ENCODE peak calls at places on chromosomes 5 and 9, in five cellular contexts. One of them, this sample, is unnamed.

GRCh38 chr9:108622467-108622866 is 233.3 kb downstream of the ACTL7B start:
- DNase-seq in astrocyte of the spinal cord: peak
- DNase-seq in A673: no peak
- DNase-seq in AG04450: no peak
- DNase-seq in neural progenitor cell: no peak
- DNase-seq in this sample: peak

GRCh38 chr9:74073897-74074296 is 423.2 kb upstream of the RORB start:
- DNase-seq in neural progenitor cell: no peak
- DNase-seq in AG04450: no peak
- DNase-seq in astrocyte of the spinal cord: no peak
- DNase-seq in A673: no peak
- DNase-seq in this sample: no peak

GRCh38 chr9:134396258-134396742 is 70.0 kb downstream of the RXRA start:
- DNase-seq in AG04450: no peak
- DNase-seq in A673: peak
- DNase-seq in neural progenitor cell: no peak
- DNase-seq in astrocyte of the spinal cord: no peak
- DNase-seq in this sample: no peak

GRCh38 chr9:106111039-106111740 is 416.8 kb downstream of the TMEM38B start:
- DNase-seq in AG04450: no peak
- DNase-seq in neural progenitor cell: peak
- DNase-seq in astrocyte of the spinal cord: no peak
- DNase-seq in A673: no peak
- DNase-seq in this sample: no peak

GRCh38 chr5:67413749-67414148 is 217.2 kb upstream of the CD180 start:
- DNase-seq in neural progenitor cell: no peak
- DNase-seq in A673: peak
- DNase-seq in astrocyte of the spinal cord: no peak
- DNase-seq in AG04450: no peak
- DNase-seq in this sample: no peak

GRCh38 chr9:3441197-3441816 is 84.5 kb downstream of the RFX3 start:
- DNase-seq in AG04450: peak
- DNase-seq in A673: peak
- DNase-seq in astrocyte of the spinal cord: peak
- DNase-seq in neural progenitor cell: peak
- DNase-seq in this sample: peak

GRCh38 chr9:114864471-114864870 is 58.6 kb upstream of the TNFSF15 start:
- DNase-seq in AG04450: no peak
- DNase-seq in astrocyte of the spinal cord: no peak
- DNase-seq in A673: no peak
- DNase-seq in neural progenitor cell: no peak
- DNase-seq in this sample: peak

GRCh38 chr5:67771791-67772190 is 443.8 kb upstream of the PIK3R1 start:
- DNase-seq in neural progenitor cell: no peak
- DNase-seq in AG04450: no peak
- DNase-seq in A673: no peak
- DNase-seq in astrocyte of the spinal cord: no peak
- DNase-seq in this sample: no peak

GRCh38 chr5:39730011-39730410 is 305.2 kb upstream of the DAB2 start:
- DNase-seq in neural progenitor cell: no peak
- DNase-seq in AG04450: no peak
- DNase-seq in astrocyte of the spinal cord: no peak
- DNase-seq in A673: no peak
- DNase-seq in this sample: no peak

GRCh38 chr5:102139029-102139428 is 157.1 kb downstream of the SLCO4C1 start:
- DNase-seq in AG04450: no peak
- DNase-seq in neural progenitor cell: no peak
- DNase-seq in A673: no peak
- DNase-seq in astrocyte of the spinal cord: no peak
- DNase-seq in this sample: no peak

GRCh38 chr9:95910023-95910706 is 34.7 kb downstream of the ERCC6L2 start:
- DNase-seq in astrocyte of the spinal cord: no peak
- DNase-seq in neural progenitor cell: no peak
- DNase-seq in AG04450: no peak
- DNase-seq in A673: no peak
- DNase-seq in this sample: peak

GRCh38 chr5:27855491-27855890 is 817.1 kb upstream of the CDH9 start:
- DNase-seq in AG04450: no peak
- DNase-seq in astrocyte of the spinal cord: peak
- DNase-seq in neural progenitor cell: no peak
- DNase-seq in A673: no peak
- DNase-seq in this sample: no peak

GRCh38 chr9:84898188-84898587 is 228.7 kb downstream of the NTRK2 start:
- DNase-seq in AG04450: no peak
- DNase-seq in astrocyte of the spinal cord: no peak
- DNase-seq in A673: no peak
- DNase-seq in neural progenitor cell: no peak
- DNase-seq in this sample: no peak

GRCh38 chr5:147051193-147051592 is 172.6 kb upstream of the PPP2R2B start:
- DNase-seq in neural progenitor cell: no peak
- DNase-seq in astrocyte of the spinal cord: peak
- DNase-seq in A673: peak
- DNase-seq in AG04450: no peak
- DNase-seq in this sample: peak

GRCh38 chr5:125042243-125042887 is 295.9 kb upstream of the ZNF608 start:
- DNase-seq in neural progenitor cell: no peak
- DNase-seq in astrocyte of the spinal cord: peak
- DNase-seq in A673: no peak
- DNase-seq in AG04450: no peak
- DNase-seq in this sample: peak

GRCh38 chr5:177402271-177403043 is 2.0 kb upstream of the PFN3 start:
- DNase-seq in A673: peak
- DNase-seq in astrocyte of the spinal cord: no peak
- DNase-seq in neural progenitor cell: peak
- DNase-seq in AG04450: no peak
- DNase-seq in this sample: peak
- TF ChIP-seq CTCF in A673: peak
- TF ChIP-seq CTCF in astrocyte of the spinal cord: peak
- TF ChIP-seq CTCF in neural progenitor cell: peak
- TF ChIP-seq CTCF in AG04450: peak
- TF ChIP-seq CTCF in this sample: peak

GRCh38 chr9:20684035-20684864 is at the start of gene FOCAD:
- DNase-seq in A673: peak
- DNase-seq in astrocyte of the spinal cord: peak
- DNase-seq in neural progenitor cell: peak
- DNase-seq in AG04450: peak
- DNase-seq in this sample: peak
- TF ChIP-seq CTCF in A673: no peak
- TF ChIP-seq CTCF in astrocyte of the spinal cord: no peak
- TF ChIP-seq CTCF in neural progenitor cell: peak
- TF ChIP-seq CTCF in AG04450: no peak
- TF ChIP-seq CTCF in this sample: no peak

GRCh38 chr5:77560677-77561263 is 68.7 kb upstream of the WDR41 start:
- DNase-seq in AG04450: peak
- DNase-seq in astrocyte of the spinal cord: peak
- DNase-seq in neural progenitor cell: peak
- DNase-seq in A673: peak
- DNase-seq in this sample: peak
- TF ChIP-seq CTCF in AG04450: peak
- TF ChIP-seq CTCF in astrocyte of the spinal cord: peak
- TF ChIP-seq CTCF in neural progenitor cell: peak
- TF ChIP-seq CTCF in A673: peak
- TF ChIP-seq CTCF in this sample: peak

DNA sequence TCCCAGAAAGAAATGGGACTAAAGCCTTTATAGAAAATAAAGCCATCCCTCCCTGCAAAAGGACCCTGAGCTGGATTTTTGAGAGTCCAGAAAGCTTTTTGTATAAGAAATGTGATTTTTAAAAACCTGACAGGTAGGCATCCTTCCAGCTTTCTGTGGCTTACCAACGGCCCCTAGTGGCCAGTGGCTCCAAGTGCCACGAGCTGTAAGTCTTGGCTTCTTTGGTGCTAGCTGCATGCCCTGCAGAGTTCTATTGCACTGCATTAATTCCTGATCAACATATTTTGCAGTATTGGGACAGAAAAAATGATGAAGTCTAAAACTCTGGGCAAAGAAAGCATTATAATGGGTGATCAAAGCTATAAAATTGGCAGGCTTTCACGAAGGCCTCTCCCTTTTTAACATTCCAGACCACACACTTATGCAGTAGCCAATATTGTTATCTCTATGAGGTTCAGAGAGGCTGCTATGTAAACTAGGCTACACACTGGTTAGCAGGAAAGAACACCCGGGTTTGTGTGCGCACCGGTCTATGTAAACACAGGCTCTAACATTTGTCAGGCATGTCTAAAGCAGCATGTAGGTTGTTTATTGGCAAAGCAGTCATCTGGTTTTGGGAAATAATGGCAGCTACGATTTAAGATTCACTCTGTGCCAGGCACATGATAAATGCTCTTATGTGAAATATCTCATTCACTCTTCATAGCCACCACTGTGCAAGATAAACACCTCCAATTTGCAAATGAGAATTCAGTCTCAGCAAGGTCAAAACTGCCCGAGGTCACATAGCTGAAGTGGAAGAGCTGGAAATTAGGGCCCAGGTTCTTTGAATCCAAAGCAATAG is 55.2 kb downstream of the NMUR2 start:
- DNase-seq in astrocyte of the spinal cord: peak
- DNase-seq in AG04450: no peak
- DNase-seq in neural progenitor cell: peak
- DNase-seq in A673: peak
- DNase-seq in this sample: peak
- TF ChIP-seq CTCF in astrocyte of the spinal cord: peak
- TF ChIP-seq CTCF in AG04450: peak
- TF ChIP-seq CTCF in neural progenitor cell: peak
- TF ChIP-seq CTCF in A673: peak
- TF ChIP-seq CTCF in this sample: peak

GRCh38 chr9:15205632-15206243 is 101.3 kb downstream of the TTC39B start:
- DNase-seq in astrocyte of the spinal cord: peak
- DNase-seq in AG04450: peak
- DNase-seq in neural progenitor cell: no peak
- DNase-seq in A673: peak
- DNase-seq in this sample: peak
- TF ChIP-seq CTCF in astrocyte of the spinal cord: no peak
- TF ChIP-seq CTCF in AG04450: no peak
- TF ChIP-seq CTCF in neural progenitor cell: no peak
- TF ChIP-seq CTCF in A673: no peak
- TF ChIP-seq CTCF in this sample: no peak

GRCh38 chr9:33229359-33230120 is 10.4 kb upstream of the SPINK4 start:
- DNase-seq in AG04450: no peak
- DNase-seq in A673: no peak
- DNase-seq in astrocyte of the spinal cord: no peak
- DNase-seq in neural progenitor cell: no peak
- DNase-seq in this sample: no peak
- TF ChIP-seq CTCF in AG04450: no peak
- TF ChIP-seq CTCF in A673: no peak
- TF ChIP-seq CTCF in astrocyte of the spinal cord: no peak
- TF ChIP-seq CTCF in neural progenitor cell: no peak
- TF ChIP-seq CTCF in this sample: peak

GRCh38 chr5:177447066-177447610 is 524 bp downstream of the PRR7 start:
- DNase-seq in neural progenitor cell: peak
- DNase-seq in A673: peak
- DNase-seq in AG04450: no peak
- DNase-seq in astrocyte of the spinal cord: no peak
- DNase-seq in this sample: peak

GRCh38 chr5:177448244-177448950 is 1.8 kb downstream of the PRR7 start:
- DNase-seq in A673: no peak
- DNase-seq in astrocyte of the spinal cord: no peak
- DNase-seq in neural progenitor cell: no peak
- DNase-seq in AG04450: no peak
- DNase-seq in this sample: no peak

GRCh38 chr5:177445052-177446016 is 1.3 kb upstream of the PRR7 start:
- DNase-seq in A673: no peak
- DNase-seq in neural progenitor cell: no peak
- DNase-seq in astrocyte of the spinal cord: no peak
- DNase-seq in AG04450: no peak
- DNase-seq in this sample: no peak

GRCh38 chr5:177447611-177448243 is 1.1 kb downstream of the PRR7 start:
- DNase-seq in astrocyte of the spinal cord: peak
- DNase-seq in A673: no peak
- DNase-seq in AG04450: no peak
- DNase-seq in neural progenitor cell: peak
- DNase-seq in this sample: peak

DNA sequence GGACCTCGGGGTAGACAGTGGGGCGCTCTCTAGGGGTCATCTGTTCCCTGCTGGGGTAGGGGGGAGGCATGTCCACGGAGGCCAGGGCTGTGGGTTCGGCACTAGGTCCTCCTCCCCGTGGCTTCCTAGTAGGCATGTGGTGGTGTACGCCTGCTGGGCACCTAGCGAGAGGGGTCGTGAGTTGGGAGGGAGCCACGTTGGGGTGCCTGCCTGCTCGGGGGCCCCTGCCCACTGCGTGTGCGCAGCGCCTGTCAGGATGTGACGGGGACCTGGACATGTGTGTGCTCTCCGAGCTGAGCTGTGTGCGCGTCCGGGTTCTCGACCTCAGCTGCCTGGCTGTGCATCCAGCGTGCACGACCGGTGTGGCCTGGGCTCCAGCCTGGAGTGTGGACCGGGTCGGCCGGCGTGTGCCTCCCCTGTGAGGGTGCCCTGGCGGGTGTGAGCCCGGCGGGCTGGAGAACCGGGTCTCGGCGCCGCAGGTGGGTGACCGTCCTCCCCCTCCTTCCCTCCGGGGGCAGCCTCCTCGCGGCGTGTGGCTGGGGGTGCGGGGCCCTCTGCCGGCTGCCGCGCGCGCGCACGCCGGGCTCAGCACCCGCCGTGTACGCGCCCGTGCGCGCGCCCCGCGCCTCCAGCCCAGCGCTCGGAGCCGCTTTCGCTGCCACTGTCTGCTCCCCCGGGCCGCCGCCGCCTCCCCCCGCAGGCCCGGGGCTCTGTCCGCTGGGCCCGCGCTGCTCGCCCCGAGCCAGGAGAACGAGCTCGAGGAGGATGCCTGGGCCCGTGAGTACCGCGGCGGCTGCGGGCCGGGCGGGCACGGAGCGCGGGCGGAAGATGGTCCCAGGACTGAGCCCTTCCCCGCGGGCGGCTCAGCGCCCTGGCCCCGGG is at the start of gene PRR7:
- DNase-seq in A673: peak
- DNase-seq in AG04450: no peak
- DNase-seq in astrocyte of the spinal cord: peak
- DNase-seq in neural progenitor cell: peak
- DNase-seq in this sample: peak
- TF ChIP-seq CTCF in A673: no peak
- TF ChIP-seq CTCF in AG04450: no peak
- TF ChIP-seq CTCF in astrocyte of the spinal cord: peak
- TF ChIP-seq CTCF in neural progenitor cell: peak
- TF ChIP-seq CTCF in this sample: no peak

DNA sequence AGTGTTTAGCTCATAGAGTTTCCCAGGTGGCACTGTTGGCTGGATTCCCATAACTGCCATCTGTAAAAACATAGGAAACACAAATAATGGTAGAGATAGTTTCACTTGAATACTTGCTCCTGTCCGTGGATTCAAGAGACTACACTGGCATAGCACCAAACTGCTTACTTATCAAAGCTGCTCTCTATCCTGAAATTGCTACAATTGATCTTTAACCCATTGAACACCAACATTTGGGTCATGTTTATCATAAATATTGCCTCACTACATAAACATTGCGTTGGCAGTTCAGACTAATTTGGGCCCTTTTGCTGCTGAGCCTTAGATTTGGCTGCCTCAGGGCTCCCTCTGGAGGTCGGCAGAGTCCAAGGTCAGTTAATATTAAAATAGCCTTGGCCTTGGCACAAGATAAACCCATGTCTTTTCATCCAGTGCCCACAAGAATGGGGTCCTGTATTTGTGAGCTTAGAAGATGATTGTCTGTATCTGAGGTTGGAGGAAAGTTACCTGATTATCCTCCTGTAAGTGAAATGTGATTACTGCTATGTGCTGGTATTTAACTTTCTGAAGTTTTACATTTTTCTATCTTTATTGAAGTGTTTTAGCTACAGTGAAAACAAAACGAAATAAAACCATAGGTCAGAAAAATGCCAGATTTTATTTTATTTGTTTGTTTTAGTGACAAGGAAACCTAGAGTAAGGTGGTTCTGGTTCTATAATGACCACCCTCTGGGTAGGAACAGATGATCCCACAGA is 4.0 kb upstream of the RANBP3L start:
- DNase-seq in astrocyte of the spinal cord: peak
- DNase-seq in neural progenitor cell: no peak
- DNase-seq in AG04450: no peak
- DNase-seq in A673: peak
- DNase-seq in this sample: peak
- TF ChIP-seq CTCF in astrocyte of the spinal cord: peak
- TF ChIP-seq CTCF in neural progenitor cell: peak
- TF ChIP-seq CTCF in AG04450: peak
- TF ChIP-seq CTCF in A673: peak
- TF ChIP-seq CTCF in this sample: peak